ENCODE peak calls at places on chromosomes 3 and 15, in seven cellular contexts. One of them, this sample, is unnamed.

GRCh38 chr3:88369337-88369736 is 219.6 kb downstream of the C3orf38 start:
- DNase-seq in mesothelial cell of epicardium: no peak
- DNase-seq in endothelial cell: no peak
- DNase-seq in CD8-positive, alpha-beta T cell: no peak
- DNase-seq in dorsolateral prefrontal cortex: no peak
- DNase-seq in foreskin keratinocyte: peak; percentile 27
- DNase-seq in tibial artery: no peak
- DNase-seq in this sample: no peak

GRCh38 chr15:87609474-87609873 is 647.1 kb downstream of the NTRK3 start:
- DNase-seq in mesothelial cell of epicardium: no peak
- DNase-seq in endothelial cell: no peak
- DNase-seq in CD8-positive, alpha-beta T cell: no peak
- DNase-seq in dorsolateral prefrontal cortex: no peak
- DNase-seq in foreskin keratinocyte: peak; percentile 95
- DNase-seq in tibial artery: no peak
- DNase-seq in this sample: no peak

GRCh38 chr15:43776101-43776717 is 557 bp downstream of the ELL3 start:
- DNase-seq in mesothelial cell of epicardium: no peak
- DNase-seq in endothelial cell: peak; percentile 28
- DNase-seq in CD8-positive, alpha-beta T cell: no peak
- DNase-seq in dorsolateral prefrontal cortex: peak; percentile 21
- DNase-seq in foreskin keratinocyte: peak; percentile 45
- DNase-seq in tibial artery: no peak
- DNase-seq in this sample: peak; percentile 80

GRCh38 chr3:69838217-69838616 is 99.0 kb downstream of the MITF start:
- DNase-seq in mesothelial cell of epicardium: no peak
- DNase-seq in endothelial cell: no peak
- DNase-seq in CD8-positive, alpha-beta T cell: no peak
- DNase-seq in dorsolateral prefrontal cortex: no peak
- DNase-seq in foreskin keratinocyte: peak; percentile 72
- DNase-seq in tibial artery: no peak
- DNase-seq in this sample: no peak

GRCh38 chr3:149388714-149389417 is 11.4 kb upstream of the TM4SF1 start:
- DNase-seq in mesothelial cell of epicardium: no peak
- DNase-seq in endothelial cell: no peak
- DNase-seq in CD8-positive, alpha-beta T cell: no peak
- DNase-seq in dorsolateral prefrontal cortex: no peak
- DNase-seq in foreskin keratinocyte: peak; percentile 18
- DNase-seq in tibial artery: no peak
- DNase-seq in this sample: no peak

GRCh38 chr3:81645248-81645647 is 116.2 kb downstream of the GBE1 start:
- DNase-seq in mesothelial cell of epicardium: no peak
- DNase-seq in endothelial cell: no peak
- DNase-seq in CD8-positive, alpha-beta T cell: no peak
- DNase-seq in dorsolateral prefrontal cortex: no peak
- DNase-seq in foreskin keratinocyte: no peak
- DNase-seq in tibial artery: no peak
- DNase-seq in this sample: no peak

GRCh38 chr3:57787867-57788623 is 31.9 kb downstream of the SLMAP start:
- DNase-seq in mesothelial cell of epicardium: no peak
- DNase-seq in endothelial cell: no peak
- DNase-seq in CD8-positive, alpha-beta T cell: no peak
- DNase-seq in dorsolateral prefrontal cortex: no peak
- DNase-seq in foreskin keratinocyte: peak; percentile 55
- DNase-seq in tibial artery: no peak
- DNase-seq in this sample: no peak

GRCh38 chr3:14791343-14791945 is 27.3 kb upstream of the FGD5 start:
- DNase-seq in mesothelial cell of epicardium: peak; percentile 72
- DNase-seq in endothelial cell: peak; percentile 79
- DNase-seq in CD8-positive, alpha-beta T cell: peak; percentile 43
- DNase-seq in dorsolateral prefrontal cortex: no peak
- DNase-seq in foreskin keratinocyte: peak; percentile 17
- DNase-seq in tibial artery: peak; percentile 75
- DNase-seq in this sample: peak; percentile 54

GRCh38 chr3:33417051-33417673 is 23.0 kb downstream of the UBP1 start:
- DNase-seq in mesothelial cell of epicardium: no peak
- DNase-seq in endothelial cell: no peak
- DNase-seq in CD8-positive, alpha-beta T cell: no peak
- DNase-seq in dorsolateral prefrontal cortex: no peak
- DNase-seq in foreskin keratinocyte: peak; percentile 55
- DNase-seq in tibial artery: no peak
- DNase-seq in this sample: no peak

GRCh38 chr3:130946876-130947275 is 53.0 kb downstream of the ATP2C1 start:
- DNase-seq in mesothelial cell of epicardium: no peak
- DNase-seq in endothelial cell: no peak
- DNase-seq in CD8-positive, alpha-beta T cell: no peak
- DNase-seq in dorsolateral prefrontal cortex: no peak
- DNase-seq in foreskin keratinocyte: peak; percentile 48
- DNase-seq in tibial artery: no peak
- DNase-seq in this sample: no peak

GRCh38 chr3:138062626-138063025 is 52.7 kb downstream of the CLDN18 start:
- DNase-seq in mesothelial cell of epicardium: no peak
- DNase-seq in endothelial cell: no peak
- DNase-seq in CD8-positive, alpha-beta T cell: no peak
- DNase-seq in dorsolateral prefrontal cortex: no peak
- DNase-seq in foreskin keratinocyte: no peak
- DNase-seq in tibial artery: no peak
- DNase-seq in this sample: no peak

GRCh38 chr15:78750566-78750965 is 60.7 kb downstream of the ADAMTS7 start:
- DNase-seq in mesothelial cell of epicardium: no peak
- DNase-seq in endothelial cell: no peak
- DNase-seq in CD8-positive, alpha-beta T cell: no peak
- DNase-seq in dorsolateral prefrontal cortex: no peak
- DNase-seq in foreskin keratinocyte: no peak
- DNase-seq in tibial artery: peak; percentile 22
- DNase-seq in this sample: peak; percentile 12

GRCh38 chr3:142866841-142867631 is 21.8 kb downstream of the PCOLCE2 start:
- DNase-seq in mesothelial cell of epicardium: no peak
- DNase-seq in endothelial cell: peak; percentile 30
- DNase-seq in CD8-positive, alpha-beta T cell: no peak
- DNase-seq in dorsolateral prefrontal cortex: no peak
- DNase-seq in foreskin keratinocyte: peak; percentile 86
- DNase-seq in tibial artery: no peak
- DNase-seq in this sample: no peak

GRCh38 chr3:194615221-194615620 is 18.0 kb downstream of the TMEM44 start:
- DNase-seq in mesothelial cell of epicardium: no peak
- DNase-seq in endothelial cell: no peak
- DNase-seq in CD8-positive, alpha-beta T cell: no peak
- DNase-seq in dorsolateral prefrontal cortex: no peak
- DNase-seq in foreskin keratinocyte: no peak
- DNase-seq in tibial artery: no peak
- DNase-seq in this sample: peak; percentile 7

GRCh38 chr3:171168086-171168485 is 141.6 kb upstream of the SLC2A2 start:
- DNase-seq in mesothelial cell of epicardium: no peak
- DNase-seq in endothelial cell: peak; percentile 33
- DNase-seq in CD8-positive, alpha-beta T cell: no peak
- DNase-seq in dorsolateral prefrontal cortex: no peak
- DNase-seq in foreskin keratinocyte: no peak
- DNase-seq in tibial artery: no peak
- DNase-seq in this sample: no peak
- TF ChIP-seq CTCF in mesothelial cell of epicardium: no peak
- TF ChIP-seq CTCF in endothelial cell: no peak
- TF ChIP-seq CTCF in CD8-positive, alpha-beta T cell: no peak
- TF ChIP-seq CTCF in dorsolateral prefrontal cortex: peak; percentile 36
- TF ChIP-seq CTCF in foreskin keratinocyte: peak; percentile 48
- TF ChIP-seq CTCF in tibial artery: no peak
- TF ChIP-seq CTCF in this sample: no peak

GRCh38 chr3:185309309-185309708 is 53.6 kb upstream of the MAP3K13 start:
- DNase-seq in mesothelial cell of epicardium: no peak
- DNase-seq in endothelial cell: no peak
- DNase-seq in CD8-positive, alpha-beta T cell: no peak
- DNase-seq in dorsolateral prefrontal cortex: no peak
- DNase-seq in foreskin keratinocyte: no peak
- DNase-seq in tibial artery: no peak
- DNase-seq in this sample: no peak

GRCh38 chr3:185306847-185307246 is 53.0 kb upstream of the EHHADH start:
- DNase-seq in mesothelial cell of epicardium: no peak
- DNase-seq in endothelial cell: no peak
- DNase-seq in CD8-positive, alpha-beta T cell: no peak
- DNase-seq in dorsolateral prefrontal cortex: no peak
- DNase-seq in foreskin keratinocyte: no peak
- DNase-seq in tibial artery: no peak
- DNase-seq in this sample: no peak

GRCh38 chr3:185309795-185310194 is 53.1 kb upstream of the MAP3K13 start:
- DNase-seq in mesothelial cell of epicardium: no peak
- DNase-seq in endothelial cell: no peak
- DNase-seq in CD8-positive, alpha-beta T cell: no peak
- DNase-seq in dorsolateral prefrontal cortex: no peak
- DNase-seq in foreskin keratinocyte: no peak
- DNase-seq in tibial artery: no peak
- DNase-seq in this sample: no peak

GRCh38 chr3:185312006-185312405 is 50.9 kb upstream of the MAP3K13 start:
- DNase-seq in mesothelial cell of epicardium: no peak
- DNase-seq in endothelial cell: no peak
- DNase-seq in CD8-positive, alpha-beta T cell: no peak
- DNase-seq in dorsolateral prefrontal cortex: no peak
- DNase-seq in foreskin keratinocyte: no peak
- DNase-seq in tibial artery: no peak
- DNase-seq in this sample: no peak

DNA sequence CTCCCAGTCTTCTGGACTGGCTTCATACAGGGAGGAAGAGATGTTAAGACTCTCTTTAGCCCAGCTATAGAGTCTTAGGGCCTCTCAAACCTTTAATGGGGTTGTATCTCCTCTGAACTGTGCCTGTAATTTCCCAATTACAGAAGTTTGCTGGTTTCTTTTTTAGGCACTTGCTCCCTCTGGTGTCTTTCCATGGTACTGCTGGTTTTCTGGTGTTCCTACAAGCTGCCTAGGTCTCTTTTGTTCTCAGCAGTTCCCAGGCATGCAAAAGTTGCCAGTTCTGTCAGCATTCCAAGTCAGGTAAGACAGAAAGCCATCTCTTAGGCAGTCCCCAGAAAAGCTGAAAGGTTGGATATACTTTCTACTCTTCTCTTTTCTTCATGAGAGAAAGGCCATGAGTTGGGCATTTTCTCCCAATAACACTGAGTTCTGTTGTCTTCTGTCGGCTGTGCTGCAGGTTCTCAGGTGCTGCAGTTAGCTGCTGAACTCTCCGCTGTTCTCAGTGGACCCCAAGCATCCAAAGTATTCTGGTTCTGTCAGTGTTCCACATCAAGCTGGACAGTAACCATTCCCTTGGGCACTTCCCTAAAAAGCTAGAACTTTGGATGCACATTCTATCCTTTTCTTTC is 54.4 kb upstream of the EHHADH start:
- DNase-seq in mesothelial cell of epicardium: peak; percentile 56
- DNase-seq in endothelial cell: peak; percentile 66
- DNase-seq in CD8-positive, alpha-beta T cell: peak; percentile 48
- DNase-seq in dorsolateral prefrontal cortex: no peak
- DNase-seq in foreskin keratinocyte: peak; percentile 50
- DNase-seq in tibial artery: peak; percentile 38
- DNase-seq in this sample: no peak
- TF ChIP-seq CTCF in mesothelial cell of epicardium: peak; percentile 61
- TF ChIP-seq CTCF in endothelial cell: peak; percentile 76
- TF ChIP-seq CTCF in CD8-positive, alpha-beta T cell: peak; percentile 75
- TF ChIP-seq CTCF in dorsolateral prefrontal cortex: peak; percentile 53
- TF ChIP-seq CTCF in foreskin keratinocyte: peak; percentile 83
- TF ChIP-seq CTCF in tibial artery: no peak
- TF ChIP-seq CTCF in this sample: peak; percentile 77

GRCh38 chr3:169603661-169604060 is 59.9 kb downstream of the MECOM start:
- DNase-seq in mesothelial cell of epicardium: no peak
- DNase-seq in endothelial cell: no peak
- DNase-seq in CD8-positive, alpha-beta T cell: no peak
- DNase-seq in dorsolateral prefrontal cortex: no peak
- DNase-seq in foreskin keratinocyte: no peak
- DNase-seq in tibial artery: no peak
- DNase-seq in this sample: no peak

GRCh38 chr3:169604118-169604517 is 59.4 kb downstream of the MECOM start:
- DNase-seq in mesothelial cell of epicardium: no peak
- DNase-seq in endothelial cell: no peak
- DNase-seq in CD8-positive, alpha-beta T cell: no peak
- DNase-seq in dorsolateral prefrontal cortex: no peak
- DNase-seq in foreskin keratinocyte: no peak
- DNase-seq in tibial artery: no peak
- DNase-seq in this sample: no peak

GRCh38 chr3:169607909-169608308 is 55.6 kb downstream of the MECOM start:
- DNase-seq in mesothelial cell of epicardium: no peak
- DNase-seq in endothelial cell: no peak
- DNase-seq in CD8-positive, alpha-beta T cell: no peak
- DNase-seq in dorsolateral prefrontal cortex: no peak
- DNase-seq in foreskin keratinocyte: no peak
- DNase-seq in tibial artery: no peak
- DNase-seq in this sample: no peak

GRCh38 chr3:169602482-169602881 is 61.0 kb downstream of the MECOM start:
- DNase-seq in mesothelial cell of epicardium: no peak
- DNase-seq in endothelial cell: no peak
- DNase-seq in CD8-positive, alpha-beta T cell: no peak
- DNase-seq in dorsolateral prefrontal cortex: no peak
- DNase-seq in foreskin keratinocyte: no peak
- DNase-seq in tibial artery: no peak
- DNase-seq in this sample: no peak

GRCh38 chr3:169604568-169604967 is 58.9 kb downstream of the MECOM start:
- DNase-seq in mesothelial cell of epicardium: no peak
- DNase-seq in endothelial cell: no peak
- DNase-seq in CD8-positive, alpha-beta T cell: no peak
- DNase-seq in dorsolateral prefrontal cortex: no peak
- DNase-seq in foreskin keratinocyte: peak; percentile 7
- DNase-seq in tibial artery: no peak
- DNase-seq in this sample: no peak
- TF ChIP-seq CTCF in mesothelial cell of epicardium: no peak
- TF ChIP-seq CTCF in endothelial cell: no peak
- TF ChIP-seq CTCF in CD8-positive, alpha-beta T cell: no peak
- TF ChIP-seq CTCF in dorsolateral prefrontal cortex: no peak
- TF ChIP-seq CTCF in foreskin keratinocyte: peak; percentile 48
- TF ChIP-seq CTCF in tibial artery: no peak
- TF ChIP-seq CTCF in this sample: no peak

GRCh38 chr3:133374706-133375105 is 25.1 kb upstream of the BFSP2 start:
- DNase-seq in mesothelial cell of epicardium: no peak
- DNase-seq in endothelial cell: no peak
- DNase-seq in CD8-positive, alpha-beta T cell: no peak
- DNase-seq in dorsolateral prefrontal cortex: no peak
- DNase-seq in foreskin keratinocyte: no peak
- DNase-seq in tibial artery: no peak
- DNase-seq in this sample: no peak

GRCh38 chr3:133376805-133377204 is 23.1 kb upstream of the BFSP2 start:
- DNase-seq in mesothelial cell of epicardium: no peak
- DNase-seq in endothelial cell: no peak
- DNase-seq in CD8-positive, alpha-beta T cell: no peak
- DNase-seq in dorsolateral prefrontal cortex: no peak
- DNase-seq in foreskin keratinocyte: no peak
- DNase-seq in tibial artery: no peak
- DNase-seq in this sample: no peak

GRCh38 chr3:133379926-133380325 is 19.9 kb upstream of the BFSP2 start:
- DNase-seq in mesothelial cell of epicardium: no peak
- DNase-seq in endothelial cell: no peak
- DNase-seq in CD8-positive, alpha-beta T cell: no peak
- DNase-seq in dorsolateral prefrontal cortex: no peak
- DNase-seq in foreskin keratinocyte: no peak
- DNase-seq in tibial artery: no peak
- DNase-seq in this sample: peak; percentile 72

GRCh38 chr3:133380481-133381225 is 19.2 kb upstream of the BFSP2 start:
- DNase-seq in mesothelial cell of epicardium: no peak
- DNase-seq in endothelial cell: no peak
- DNase-seq in CD8-positive, alpha-beta T cell: no peak
- DNase-seq in dorsolateral prefrontal cortex: no peak
- DNase-seq in foreskin keratinocyte: no peak
- DNase-seq in tibial artery: no peak
- DNase-seq in this sample: no peak

DNA sequence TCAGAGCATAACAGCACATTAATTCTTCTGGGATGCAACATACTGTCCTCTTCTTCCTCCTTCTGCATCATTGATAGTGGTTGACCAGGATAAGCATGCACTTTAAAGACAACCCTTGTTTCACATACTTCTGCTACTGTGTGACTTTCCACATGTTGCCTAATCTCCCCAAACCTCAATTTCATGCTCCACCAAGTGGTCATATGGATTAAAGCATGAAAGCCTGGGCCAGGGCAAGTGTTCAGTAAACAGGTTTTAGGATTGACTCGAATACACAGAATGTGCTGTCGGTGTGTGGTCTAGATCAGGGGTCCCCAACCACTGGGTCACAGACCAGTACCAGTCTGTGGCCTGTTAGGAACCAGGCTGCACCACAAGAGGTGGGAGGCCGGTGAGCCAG is 22.5 kb upstream of the BFSP2 start:
- DNase-seq in mesothelial cell of epicardium: no peak
- DNase-seq in endothelial cell: peak; percentile 32
- DNase-seq in CD8-positive, alpha-beta T cell: no peak
- DNase-seq in dorsolateral prefrontal cortex: no peak
- DNase-seq in foreskin keratinocyte: peak; percentile 43
- DNase-seq in tibial artery: no peak
- DNase-seq in this sample: no peak
- TF ChIP-seq CTCF in mesothelial cell of epicardium: no peak
- TF ChIP-seq CTCF in endothelial cell: no peak
- TF ChIP-seq CTCF in CD8-positive, alpha-beta T cell: no peak
- TF ChIP-seq CTCF in dorsolateral prefrontal cortex: peak; percentile 62
- TF ChIP-seq CTCF in foreskin keratinocyte: peak; percentile 67
- TF ChIP-seq CTCF in tibial artery: peak; percentile 36
- TF ChIP-seq CTCF in this sample: peak; percentile 44

This sample was measured in left lung.